ENCODE peak calls at places on chromosomes 2 and 18, in seven cellular contexts. D is RWPE1; M is heart left ventricle; I is astrocyte of the spinal cord; V is AG08395; B is naive thymus-derived CD4-positive, alpha-beta T cell; N is C1 segment of cervical spinal cord. L is an unnamed sample.

GRCh38 chr2:207163815-207164747 is 1.7 kb downstream of the KLF7 start:
- DNase-seq in D (no peak), M (peak; percentile 74), I (peak; percentile 59), V (no peak), B (no peak), N (no peak), L (no peak)

GRCh38 chr2:179744341-179744740 is 117.1 kb downstream of the ZNF385B start:
- DNase-seq in D (no peak), M (no peak), I (no peak), V (no peak), B (no peak), N (no peak), L (no peak)

GRCh38 chr2:140880573-140880972 is 1250.2 kb downstream of the LRP1B start:
- DNase-seq in D (no peak), M (no peak), I (peak; percentile 14), V (no peak), B (no peak), N (no peak), L (no peak)

GRCh38 chr2:201235865-201236811 is 24.2 kb upstream of the CASP8 start:
- DNase-seq in D (peak; percentile 56), M (peak; percentile 50), I (peak; percentile 84), V (peak; percentile 81), B (peak; percentile 73), N (no peak), L (peak; percentile 33)

GRCh38 chr2:153476491-153477095 is 2.0 kb downstream of the RPRM start:
- DNase-seq in D (no peak), M (no peak), I (no peak), V (no peak), B (no peak), N (no peak), L (no peak)

GRCh38 chr2:27857417-27858172 is 32.6 kb downstream of the RBKS start:
- DNase-seq in D (peak; percentile 57), M (no peak), I (peak; percentile 40), V (peak; percentile 65), B (no peak), N (no peak), L (no peak)

GRCh38 chr18:80009661-80010550 is 21.5 kb upstream of the TXNL4A start:
- DNase-seq in D (peak; percentile 91), M (peak; percentile 86), I (peak; percentile 96), V (peak; percentile 97), B (no peak), N (no peak), L (no peak)

GRCh38 chr2:233082222-233082933 is 22.2 kb downstream of the INPP5D start:
- DNase-seq in D (no peak), M (no peak), I (no peak), V (no peak), B (no peak), N (no peak), L (no peak)

GRCh38 chr2:1664698-1665097 is 79.6 kb downstream of the PXDN start:
- DNase-seq in D (no peak), M (no peak), I (no peak), V (no peak), B (no peak), N (no peak), L (no peak)

GRCh38 chr2:162029287-162029901 is 44.6 kb downstream of the DPP4 start:
- DNase-seq in D (peak; percentile 90), M (peak; percentile 38), I (peak; percentile 34), V (peak; percentile 63), B (no peak), N (no peak), L (no peak)

GRCh38 chr18:25067291-25068050 is 284.5 kb downstream of the ZNF521 start:
- DNase-seq in D (no peak), M (no peak), I (no peak), V (peak; percentile 20), B (no peak), N (no peak), L (no peak)

GRCh38 chr2:237218756-237219155 is 133.1 kb downstream of the COPS8 start:
- DNase-seq in D (no peak), M (no peak), I (peak; percentile 54), V (no peak), B (no peak), N (no peak), L (no peak)

GRCh38 chr2:64987963-64988419 is 1.2 kb upstream of the SLC1A4 start:
- DNase-seq in D (peak; percentile 49), M (peak; percentile 66), I (no peak), V (peak; percentile 83), B (no peak), N (no peak), L (no peak)

GRCh38 chr18:9612215-9612830 is 2.0 kb downstream of the PPP4R1 start:
- DNase-seq in D (peak; percentile 76), M (no peak), I (peak; percentile 57), V (peak; percentile 58), B (peak; percentile 51), N (no peak), L (no peak)

GRCh38 chr2:20211420-20211819 is 13.5 kb downstream of the SDC1 start:
- DNase-seq in D (no peak), M (no peak), I (no peak), V (no peak), B (no peak), N (no peak), L (no peak)

GRCh38 chr2:227154976-227155375 is 9.0 kb downstream of the COL4A4 start:
- DNase-seq in D (no peak), M (peak; percentile 59), I (peak; percentile 29), V (no peak), B (no peak), N (no peak), L (no peak)

GRCh38 chr2:215218587-215219577 is 80.5 kb upstream of the ABCA12 start:
- DNase-seq in D (peak; percentile 36), M (peak; percentile 21), I (no peak), V (no peak), B (no peak), N (no peak), L (no peak)

GRCh38 chr18:5900249-5900648 is 4.9 kb upstream of the TMEM200C start:
- DNase-seq in D (no peak), M (no peak), I (peak; percentile 64), V (no peak), B (no peak), N (no peak), L (no peak)

GRCh38 chr18:61589724-61590065 is 256.5 kb downstream of the CDH20 start:
- DNase-seq in D (no peak), M (no peak), I (peak; percentile 77), V (peak; percentile 22), B (no peak), N (no peak), L (no peak)

GRCh38 chr2:214628091-214628490 is 181.4 kb downstream of the BARD1 start:
- DNase-seq in D (no peak), M (no peak), I (peak; percentile 37), V (no peak), B (no peak), N (no peak), L (no peak)

GRCh38 chr2:6054394-6054732 is 362.2 kb downstream of the SOX11 start:
- DNase-seq in D (no peak), M (no peak), I (no peak), V (no peak), B (no peak), N (no peak), L (no peak)

GRCh38 chr2:160109939-160110673 is 47.7 kb upstream of the PLA2R1 start:
- DNase-seq in D (no peak), M (peak; percentile 55), I (peak; percentile 85), V (peak; percentile 85), B (peak; percentile 68), N (no peak), L (peak; percentile 50)

GRCh38 chr2:202613479-202613878 is 21.3 kb upstream of the FAM117B start:
- DNase-seq in D (no peak), M (no peak), I (no peak), V (no peak), B (no peak), N (no peak), L (no peak)

GRCh38 chr2:115034801-115035200 is 592.4 kb downstream of the DPP10 start:
- DNase-seq in D (no peak), M (no peak), I (no peak), V (no peak), B (no peak), N (no peak), L (no peak)

GRCh38 chr18:3394648-3395047 is 55.3 kb upstream of the TGIF1 start:
- DNase-seq in D (no peak), M (no peak), I (no peak), V (no peak), B (no peak), N (no peak), L (no peak)

GRCh38 chr2:191333911-191334357 is 88.7 kb downstream of the MYO1B start:
- DNase-seq in D (peak; percentile 15), M (no peak), I (peak; percentile 96), V (peak; percentile 87), B (no peak), N (no peak), L (no peak)

GRCh38 chr2:121777699-121778058 is 22.2 kb downstream of the TSN start:
- DNase-seq in D (peak; percentile 36), M (no peak), I (peak; percentile 50), V (no peak), B (no peak), N (no peak), L (no peak)

GRCh38 chr2:54396107-54396506 is 60.0 kb upstream of the SPTBN1 start:
- DNase-seq in D (peak; percentile 12), M (no peak), I (peak; percentile 66), V (peak; percentile 47), B (no peak), N (no peak), L (no peak)

GRCh38 chr2:120793682-120794403 is 58.2 kb downstream of the GLI2 start:
- DNase-seq in D (peak; percentile 26), M (peak; percentile 35), I (no peak), V (no peak), B (no peak), N (no peak), L (no peak)

GRCh38 chr18:9530226-9531009 is 55.1 kb downstream of the RALBP1 start:
- DNase-seq in D (no peak), M (no peak), I (no peak), V (no peak), B (no peak), N (no peak), L (no peak)

GRCh38 chr18:48547456-48548403 is 8.9 kb downstream of the CTIF start:
- DNase-seq in D (peak; percentile 67), M (peak; percentile 49), I (peak; percentile 77), V (peak; percentile 93), B (no peak), N (no peak), L (peak; percentile 19)

GRCh38 chr2:12705230-12705629 is 11.5 kb upstream of the TRIB2 start:
- DNase-seq in D (no peak), M (no peak), I (no peak), V (no peak), B (no peak), N (no peak), L (no peak)

L was measured in K562.